ENCODE peak calls at places on chromosome 1, in five cellular contexts. R, N, I, J and Y are unnamed samples.

GRCh38 chr1:216566809-216567208 is 143.6 kb upstream of the USH2A start:
- DNase-seq in R (no peak), N (no peak), I (no peak), J (no peak), Y (peak; percentile 14)

GRCh38 chr1:44407430-44408180 is 2.5 kb downstream of the RNF220 start:
- DNase-seq in R (no peak), N (no peak), I (no peak), J (no peak), Y (no peak)

GRCh38 chr1:21594495-21594894 is 74.7 kb downstream of the RAP1GAP start:
- DNase-seq in R (no peak), N (no peak), I (no peak), J (no peak), Y (no peak)

GRCh38 chr1:232648316-232648715 is 18.4 kb upstream of the SIPA1L2 start:
- DNase-seq in R (no peak), N (no peak), I (no peak), J (no peak), Y (no peak)

GRCh38 chr1:228368801-228369607 is 37.6 kb downstream of the TRIM11 start:
- DNase-seq in R (peak; percentile 41), N (no peak), I (no peak), J (no peak), Y (no peak)

GRCh38 chr1:42793824-42794223 is 9.0 kb downstream of the TMEM269 start:
- DNase-seq in R (no peak), N (no peak), I (no peak), J (no peak), Y (no peak)

GRCh38 chr1:171879556-171879955 is 38.3 kb downstream of the DNM3 start:
- DNase-seq in R (no peak), N (no peak), I (no peak), J (no peak), Y (no peak)

GRCh38 chr1:101781437-101781836 is 215.3 kb downstream of the OLFM3 start:
- DNase-seq in R (no peak), N (no peak), I (no peak), J (no peak), Y (peak; percentile 1)

GRCh38 chr1:6634278-6635052 is 9.8 kb downstream of the THAP3 start:
- DNase-seq in R (peak; percentile 73), N (peak; percentile 40), I (no peak), J (no peak), Y (peak; percentile 68)

GRCh38 chr1:31562707-31563360 is 13.5 kb upstream of the TINAGL1 start:
- DNase-seq in R (no peak), N (no peak), I (no peak), J (no peak), Y (peak; percentile 24)

GRCh38 chr1:240169188-240169587 is 77.5 kb downstream of the FMN2 start:
- DNase-seq in R (no peak), N (no peak), I (no peak), J (no peak), Y (no peak)

GRCh38 chr1:47325530-47325929 is 8.1 kb upstream of the CMPK1 start:
- DNase-seq in R (no peak), N (no peak), I (no peak), J (no peak), Y (peak; percentile 85)

GRCh38 chr1:45929257-45929687 is 125.9 kb downstream of the MAST2 start:
- DNase-seq in R (no peak), N (no peak), I (no peak), J (no peak), Y (no peak)

GRCh38 chr1:211625040-211625439 is 46.1 kb upstream of the SLC30A1 start:
- DNase-seq in R (peak; percentile 58), N (no peak), I (no peak), J (no peak), Y (no peak)

GRCh38 chr1:5992814-5993552 is 758 bp upstream of the NPHP4 start:
- DNase-seq in R (peak; percentile 47), N (no peak), I (no peak), J (no peak), Y (no peak)

GRCh38 chr1:11880911-11881748 is 22.4 kb upstream of the NPPB start:
- DNase-seq in R (no peak), N (no peak), I (no peak), J (no peak), Y (no peak)

GRCh38 chr1:245827306-245827705 is 672.5 kb downstream of the KIF26B start:
- DNase-seq in R (no peak), N (no peak), I (no peak), J (no peak), Y (no peak)

GRCh38 chr1:31984419-31985347 is 29.0 kb upstream of the KHDRBS1 start:
- DNase-seq in R (no peak), N (no peak), I (no peak), J (peak; percentile 7), Y (no peak)

GRCh38 chr1:91877574-91878208 is 8.3 kb downstream of the TGFBR3 start:
- DNase-seq in R (no peak), N (no peak), I (no peak), J (no peak), Y (no peak)

GRCh38 chr1:208858738-208859137 is 614.6 kb upstream of the PLXNA2 start:
- DNase-seq in R (no peak), N (no peak), I (no peak), J (no peak), Y (no peak)

GRCh38 chr1:208855403-208855802 is 611.2 kb upstream of the PLXNA2 start:
- DNase-seq in R (no peak), N (no peak), I (no peak), J (no peak), Y (no peak)

DNA sequence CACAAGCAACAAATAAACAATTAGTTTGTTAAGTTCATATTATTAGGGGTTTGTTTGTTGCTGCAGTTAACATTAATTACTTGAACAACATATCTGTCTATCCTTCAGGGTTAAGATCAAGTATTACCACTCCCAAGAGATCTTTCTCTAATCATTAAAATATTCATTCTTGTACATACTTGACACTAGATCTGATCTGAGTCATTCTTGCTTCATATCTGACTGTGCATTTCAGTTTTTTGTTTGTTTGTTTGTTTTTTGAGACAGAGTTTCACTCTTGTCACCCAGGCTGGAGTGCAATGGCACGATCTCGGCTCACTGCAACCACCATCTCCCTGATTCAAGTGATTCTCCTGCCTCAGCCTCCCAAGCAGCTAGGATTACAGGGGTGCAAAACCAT is 613.3 kb upstream of the PLXNA2 start:
- DNase-seq in R (no peak), N (no peak), I (no peak), J (no peak), Y (no peak)
- H3K27me3 ChIP-seq in R (no peaks in the 10 kb centered on the region), N (no peaks in the 10 kb centered on the region), I (no peaks in the 10 kb centered on the region), J (no peaks in the 10 kb centered on the region), Y (no peaks in the 10 kb centered on the region)

DNA sequence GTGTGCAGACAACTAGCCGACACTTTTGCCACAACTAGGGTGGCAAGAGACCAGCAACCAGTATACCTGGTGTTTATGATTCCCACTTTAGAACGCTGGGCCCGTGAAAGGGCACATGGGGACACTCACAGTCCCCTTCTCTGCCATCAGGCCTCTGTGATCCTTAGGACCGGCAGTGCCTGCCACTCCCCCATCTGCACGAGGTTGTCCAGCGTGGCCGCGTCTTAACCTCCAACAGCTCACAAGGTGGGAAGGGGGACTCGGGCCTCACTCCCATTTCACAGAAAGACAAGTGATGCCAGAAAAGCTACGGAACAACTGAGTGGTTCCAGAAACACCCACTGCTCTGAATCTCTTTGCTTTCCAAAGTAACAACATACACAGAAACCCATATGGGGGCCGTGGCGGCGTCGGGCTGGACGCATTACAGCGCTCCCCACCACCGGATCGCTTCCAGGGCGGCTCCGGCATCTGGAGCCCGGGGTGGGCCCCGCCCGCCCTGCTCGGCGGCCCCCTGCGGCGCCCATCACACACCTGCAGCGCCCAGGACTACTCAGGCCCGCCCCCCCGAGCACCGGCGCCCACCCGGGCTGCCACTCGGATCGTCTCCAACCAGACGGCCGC is 1.0 kb downstream of the ZNF496 start:
- DNase-seq in R (no peak), N (no peak), I (no peak), J (no peak), Y (no peak)
- H3K4me1 ChIP-seq in R (peaks cover 33% of the 10 kb centered on the region), N (peaks cover 8% of the 10 kb centered on the region), I (peaks cover 21% of the 10 kb centered on the region), J (peaks cover 8% of the 10 kb centered on the region), Y (peaks cover 4% of the 10 kb centered on the region)

GRCh38 chr1:20070357-20070756 is 363 bp downstream of the PLA2G5 start:
- DNase-seq in R (no peak), N (no peak), I (no peak), J (no peak), Y (no peak)

GRCh38 chr1:20068722-20069121 is 1.3 kb upstream of the PLA2G5 start:
- DNase-seq in R (no peak), N (no peak), I (no peak), J (no peak), Y (no peak)

GRCh38 chr1:20071416-20071815 is 1.4 kb downstream of the PLA2G5 start:
- DNase-seq in R (no peak), N (no peak), I (no peak), J (no peak), Y (no peak)

GRCh38 chr1:20072771-20073170 is 2.8 kb downstream of the PLA2G5 start:
- DNase-seq in R (no peak), N (no peak), I (no peak), J (no peak), Y (no peak)

GRCh38 chr1:20069932-20070331 is at the start of gene PLA2G5:
- DNase-seq in R (no peak), N (peak; percentile 36), I (no peak), J (no peak), Y (no peak)
- H3K4me3 ChIP-seq in R (peak within 1 kb of the TSS; percentile 43), N (no peak within 1 kb of the TSS), I (peak within 1 kb of the TSS; percentile 28), J (no peak within 1 kb of the TSS), Y (no peak within 1 kb of the TSS)

GRCh38 chr1:156414440-156415064 is 45.5 kb downstream of the RHBG start:
- DNase-seq in R (no peak), N (no peak), I (no peak), J (no peak), Y (no peak)
- H3K27me3 ChIP-seq in R (peaks cover 78% of the 10 kb centered on the region), N (peaks cover 1% of the 10 kb centered on the region), I (peaks cover 7% of the 10 kb centered on the region), J (peaks cover 3% of the 10 kb centered on the region), Y (no peaks in the 10 kb centered on the region)

DNA sequence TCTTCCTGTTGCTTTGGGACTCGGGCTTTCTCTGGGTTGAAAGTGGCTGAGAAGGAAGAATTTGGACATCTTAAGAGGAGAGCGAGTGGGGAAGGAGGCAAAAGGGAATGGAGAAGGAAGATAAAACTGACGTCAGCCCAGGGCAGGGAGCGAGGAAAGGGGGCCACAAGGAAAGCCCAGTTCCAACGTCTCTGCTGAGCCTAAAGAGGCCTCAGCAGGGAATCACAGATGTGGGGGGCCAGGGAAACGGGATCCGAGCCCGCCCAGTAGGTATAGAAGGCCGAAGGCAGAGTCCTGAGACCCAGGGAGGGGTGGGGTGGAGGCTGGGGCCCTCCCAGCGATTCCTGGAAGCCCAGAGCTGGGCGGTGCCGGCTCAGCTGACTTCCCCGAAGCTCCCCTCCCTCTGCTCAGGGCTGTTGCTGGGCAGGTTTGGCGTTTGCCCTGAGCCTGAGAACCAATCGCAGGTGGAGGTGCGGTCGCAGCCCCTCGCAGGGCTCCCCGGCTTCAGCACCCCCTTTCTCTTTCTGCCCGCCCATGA is 12.7 kb downstream of the ADAMTSL4 start:
- DNase-seq in R (peak; percentile 97), N (peak; percentile 94), I (peak; percentile 58), J (peak; percentile 61), Y (peak; percentile 97)
- H3K4me1 ChIP-seq in R (peaks cover 84% of the 10 kb centered on the region), N (peaks cover 46% of the 10 kb centered on the region), I (peaks cover 74% of the 10 kb centered on the region), J (peaks cover 65% of the 10 kb centered on the region), Y (peaks cover 4% of the 10 kb centered on the region)